ENCODE peak calls at places on chromosome 2, in four cellular contexts. One of them, this sample, is unnamed.
A peak's percentile ranks its signal among the peaks of the same experiment; 100 is the strongest.

GRCh38 chr2:190980630-190981214 is 33.2 kb downstream of the STAT1 start:
- DNase-seq in NCI-H524 treated with DMSO at 0.1 percent for 48 hours: no peak
- DNase-seq in EL: no peak
- DNase-seq in pancreas: no peak
- DNase-seq in this sample: no peak

GRCh38 chr2:208320686-208321085 is 54.6 kb downstream of the PIKFYVE start:
- DNase-seq in NCI-H524 treated with DMSO at 0.1 percent for 48 hours: no peak
- DNase-seq in pancreas: no peak
- DNase-seq in EL: no peak
- DNase-seq in this sample: peak; percentile 67

GRCh38 chr2:144459937-144460336 is 60.0 kb downstream of the ZEB2 start:
- DNase-seq in EL: no peak
- DNase-seq in pancreas: no peak
- DNase-seq in NCI-H524 treated with DMSO at 0.1 percent for 48 hours: no peak
- DNase-seq in this sample: peak; percentile 48

GRCh38 chr2:237354930-237355329 is 59.0 kb downstream of the COL6A3 start:
- DNase-seq in EL: peak; percentile 66
- DNase-seq in pancreas: no peak
- DNase-seq in NCI-H524 treated with DMSO at 0.1 percent for 48 hours: no peak
- DNase-seq in this sample: peak; percentile 78

GRCh38 chr2:85215074-85216050 is 82.2 kb downstream of the TCF7L1 start:
- DNase-seq in EL: peak; percentile 57
- DNase-seq in pancreas: no peak
- DNase-seq in NCI-H524 treated with DMSO at 0.1 percent for 48 hours: no peak
- DNase-seq in this sample: peak; percentile 83

GRCh38 chr2:181916726-181917377 is 25.3 kb downstream of the ITPRID2 start:
- DNase-seq in NCI-H524 treated with DMSO at 0.1 percent for 48 hours: no peak
- DNase-seq in EL: peak; percentile 65
- DNase-seq in pancreas: no peak
- DNase-seq in this sample: no peak

GRCh38 chr2:109339519-109339991 is 210.6 kb downstream of the SH3RF3 start:
- DNase-seq in NCI-H524 treated with DMSO at 0.1 percent for 48 hours: no peak
- DNase-seq in pancreas: no peak
- DNase-seq in EL: peak; percentile 84
- DNase-seq in this sample: no peak

GRCh38 chr2:30296496-30296895 is 65.2 kb downstream of the LBH start:
- DNase-seq in EL: no peak
- DNase-seq in pancreas: no peak
- DNase-seq in NCI-H524 treated with DMSO at 0.1 percent for 48 hours: no peak
- DNase-seq in this sample: no peak

GRCh38 chr2:179332903-179333302 is 68.3 kb upstream of the SESTD1 start:
- DNase-seq in NCI-H524 treated with DMSO at 0.1 percent for 48 hours: no peak
- DNase-seq in EL: peak; percentile 73
- DNase-seq in pancreas: no peak
- DNase-seq in this sample: peak; percentile 73

GRCh38 chr2:64422466-64422865 is 31.5 kb upstream of the LGALSL start:
- DNase-seq in NCI-H524 treated with DMSO at 0.1 percent for 48 hours: no peak
- DNase-seq in pancreas: no peak
- DNase-seq in EL: no peak
- DNase-seq in this sample: no peak

GRCh38 chr2:152056418-152056817 is 42.4 kb downstream of the CACNB4 start:
- DNase-seq in EL: no peak
- DNase-seq in pancreas: no peak
- DNase-seq in NCI-H524 treated with DMSO at 0.1 percent for 48 hours: no peak
- DNase-seq in this sample: no peak

GRCh38 chr2:28231110-28231621 is 161.5 kb upstream of the FOSL2 start:
- DNase-seq in EL: peak; percentile 69
- DNase-seq in NCI-H524 treated with DMSO at 0.1 percent for 48 hours: no peak
- DNase-seq in pancreas: no peak
- DNase-seq in this sample: peak; percentile 58

GRCh38 chr2:160308915-160309314 is 108.8 kb upstream of the ITGB6 start:
- DNase-seq in pancreas: no peak
- DNase-seq in NCI-H524 treated with DMSO at 0.1 percent for 48 hours: no peak
- DNase-seq in EL: peak; percentile 93
- DNase-seq in this sample: no peak

GRCh38 chr2:237997521-237997920 is 30.7 kb downstream of the UBE2F start:
- DNase-seq in NCI-H524 treated with DMSO at 0.1 percent for 48 hours: no peak
- DNase-seq in EL: no peak
- DNase-seq in pancreas: no peak
- DNase-seq in this sample: no peak

GRCh38 chr2:56167616-56168015 is 16.2 kb upstream of the CCDC85A start:
- DNase-seq in EL: peak; percentile 53
- DNase-seq in pancreas: no peak
- DNase-seq in NCI-H524 treated with DMSO at 0.1 percent for 48 hours: no peak
- DNase-seq in this sample: no peak

GRCh38 chr2:144086965-144087364 is 433.0 kb downstream of the ZEB2 start:
- DNase-seq in EL: peak; percentile 39
- DNase-seq in pancreas: no peak
- DNase-seq in NCI-H524 treated with DMSO at 0.1 percent for 48 hours: no peak
- DNase-seq in this sample: no peak

GRCh38 chr2:187615364-187615763 is 61.1 kb upstream of the TFPI start:
- DNase-seq in pancreas: no peak
- DNase-seq in NCI-H524 treated with DMSO at 0.1 percent for 48 hours: no peak
- DNase-seq in EL: no peak
- DNase-seq in this sample: no peak

GRCh38 chr2:226079677-226080076 is 680.2 kb downstream of the NYAP2 start:
- DNase-seq in pancreas: no peak
- DNase-seq in NCI-H524 treated with DMSO at 0.1 percent for 48 hours: no peak
- DNase-seq in EL: peak; percentile 93
- DNase-seq in this sample: peak; percentile 63

GRCh38 chr2:233156001-233156400 is 95.5 kb upstream of the ATG16L1 start:
- DNase-seq in pancreas: no peak
- DNase-seq in NCI-H524 treated with DMSO at 0.1 percent for 48 hours: no peak
- DNase-seq in EL: no peak
- DNase-seq in this sample: no peak